ENCODE peak calls at places on chromosomes 3 and 15, in nine cellular contexts. One of them, this sample, is unnamed. For H3K4me1, the result is how much of the 10 kb centered on the place peaks cover.

GRCh38 chr3:39142067-39142466 is 11.3 kb downstream of the CSRNP1 start:
- DNase-seq in astrocyte: no peak
- DNase-seq in fibroblast of lung: no peak
- DNase-seq in GM23338: no peak
- DNase-seq in uterus: no peak
- DNase-seq in stomach: peak
- DNase-seq in heart right ventricle: no peak
- DNase-seq in body of pancreas: no peak
- DNase-seq in cardiac muscle cell: no peak
- DNase-seq in this sample: no peak

GRCh38 chr15:92383528-92384326 is 10.0 kb upstream of the ST8SIA2 start:
- DNase-seq in astrocyte: no peak
- DNase-seq in stomach: no peak
- DNase-seq in body of pancreas: peak
- DNase-seq in fibroblast of lung: no peak
- DNase-seq in uterus: no peak
- DNase-seq in GM23338: peak
- DNase-seq in cardiac muscle cell: peak
- DNase-seq in heart right ventricle: no peak
- DNase-seq in this sample: no peak

GRCh38 chr3:15403965-15404364 is 23.4 kb downstream of the METTL6 start:
- DNase-seq in uterus: no peak
- DNase-seq in GM23338: no peak
- DNase-seq in stomach: no peak
- DNase-seq in astrocyte: no peak
- DNase-seq in cardiac muscle cell: no peak
- DNase-seq in heart right ventricle: no peak
- DNase-seq in body of pancreas: no peak
- DNase-seq in fibroblast of lung: no peak
- DNase-seq in this sample: no peak

GRCh38 chr3:97815149-97815917 is 6.5 kb upstream of the CRYBG3 start:
- DNase-seq in heart right ventricle: no peak
- DNase-seq in fibroblast of lung: no peak
- DNase-seq in astrocyte: no peak
- DNase-seq in body of pancreas: no peak
- DNase-seq in uterus: no peak
- DNase-seq in cardiac muscle cell: no peak
- DNase-seq in GM23338: no peak
- DNase-seq in stomach: no peak
- DNase-seq in this sample: no peak

GRCh38 chr3:79419222-79419621 is 348.6 kb downstream of the ROBO1 start:
- DNase-seq in heart right ventricle: no peak
- DNase-seq in stomach: no peak
- DNase-seq in astrocyte: peak
- DNase-seq in uterus: no peak
- DNase-seq in fibroblast of lung: peak
- DNase-seq in cardiac muscle cell: peak
- DNase-seq in GM23338: no peak
- DNase-seq in body of pancreas: no peak
- DNase-seq in this sample: no peak

GRCh38 chr3:88058322-88058592 is 548 bp downstream of the CGGBP1 start:
- DNase-seq in astrocyte: no peak
- DNase-seq in uterus: no peak
- DNase-seq in stomach: no peak
- DNase-seq in body of pancreas: no peak
- DNase-seq in fibroblast of lung: no peak
- DNase-seq in cardiac muscle cell: no peak
- DNase-seq in GM23338: no peak
- DNase-seq in heart right ventricle: no peak
- DNase-seq in this sample: no peak

GRCh38 chr15:24878153-24878552 is 76.6 kb upstream of the SNRPN start:
- DNase-seq in astrocyte: peak
- DNase-seq in stomach: no peak
- DNase-seq in heart right ventricle: peak
- DNase-seq in uterus: no peak
- DNase-seq in body of pancreas: peak
- DNase-seq in cardiac muscle cell: peak
- DNase-seq in fibroblast of lung: peak
- DNase-seq in GM23338: peak
- DNase-seq in this sample: peak

GRCh38 chr15:67101981-67102929 is 36.9 kb downstream of the SMAD3 start:
- DNase-seq in astrocyte: peak
- DNase-seq in uterus: no peak
- DNase-seq in fibroblast of lung: peak
- DNase-seq in GM23338: no peak
- DNase-seq in stomach: no peak
- DNase-seq in body of pancreas: no peak
- DNase-seq in cardiac muscle cell: peak
- DNase-seq in heart right ventricle: no peak
- DNase-seq in this sample: no peak

GRCh38 chr15:75061272-75061671 is 37.9 kb downstream of the PPCDC start:
- DNase-seq in body of pancreas: no peak
- DNase-seq in astrocyte: peak
- DNase-seq in fibroblast of lung: peak
- DNase-seq in GM23338: no peak
- DNase-seq in cardiac muscle cell: no peak
- DNase-seq in heart right ventricle: peak
- DNase-seq in uterus: no peak
- DNase-seq in stomach: no peak
- DNase-seq in this sample: no peak

GRCh38 chr15:84398763-84399701 is 163.5 kb downstream of the GOLGA6L4 start:
- DNase-seq in astrocyte: no peak
- DNase-seq in stomach: no peak
- DNase-seq in uterus: no peak
- DNase-seq in GM23338: peak
- DNase-seq in body of pancreas: no peak
- DNase-seq in heart right ventricle: peak
- DNase-seq in cardiac muscle cell: no peak
- DNase-seq in fibroblast of lung: no peak
- DNase-seq in this sample: peak

GRCh38 chr3:188510366-188510765 is 356.4 kb downstream of the LPP start:
- DNase-seq in GM23338: no peak
- DNase-seq in astrocyte: peak
- DNase-seq in cardiac muscle cell: peak
- DNase-seq in fibroblast of lung: peak
- DNase-seq in body of pancreas: no peak
- DNase-seq in heart right ventricle: no peak
- DNase-seq in uterus: no peak
- DNase-seq in stomach: no peak
- DNase-seq in this sample: no peak

GRCh38 chr3:188446791-188447190 is 292.8 kb downstream of the LPP start:
- DNase-seq in heart right ventricle: no peak
- DNase-seq in fibroblast of lung: no peak
- DNase-seq in uterus: no peak
- DNase-seq in GM23338: no peak
- DNase-seq in cardiac muscle cell: no peak
- DNase-seq in body of pancreas: no peak
- DNase-seq in stomach: no peak
- DNase-seq in astrocyte: no peak
- DNase-seq in this sample: no peak

GRCh38 chr3:98532709-98533571 is 1.2 kb downstream of the GPR15 start:
- DNase-seq in body of pancreas: no peak
- DNase-seq in heart right ventricle: no peak
- DNase-seq in astrocyte: no peak
- DNase-seq in GM23338: no peak
- DNase-seq in stomach: no peak
- DNase-seq in cardiac muscle cell: no peak
- DNase-seq in uterus: no peak
- DNase-seq in fibroblast of lung: no peak
- DNase-seq in this sample: no peak

GRCh38 chr3:197305854-197306253 is 7.4 kb upstream of the DLG1 start:
- DNase-seq in cardiac muscle cell: peak
- DNase-seq in body of pancreas: no peak
- DNase-seq in astrocyte: peak
- DNase-seq in uterus: no peak
- DNase-seq in heart right ventricle: no peak
- DNase-seq in GM23338: no peak
- DNase-seq in fibroblast of lung: peak
- DNase-seq in stomach: no peak
- DNase-seq in this sample: no peak

GRCh38 chr3:123444023-123444422 is 4.9 kb downstream of the ADCY5 start:
- DNase-seq in astrocyte: no peak
- DNase-seq in fibroblast of lung: no peak
- DNase-seq in stomach: no peak
- DNase-seq in GM23338: no peak
- DNase-seq in cardiac muscle cell: peak
- DNase-seq in body of pancreas: no peak
- DNase-seq in uterus: no peak
- DNase-seq in heart right ventricle: peak
- DNase-seq in this sample: peak

DNA sequence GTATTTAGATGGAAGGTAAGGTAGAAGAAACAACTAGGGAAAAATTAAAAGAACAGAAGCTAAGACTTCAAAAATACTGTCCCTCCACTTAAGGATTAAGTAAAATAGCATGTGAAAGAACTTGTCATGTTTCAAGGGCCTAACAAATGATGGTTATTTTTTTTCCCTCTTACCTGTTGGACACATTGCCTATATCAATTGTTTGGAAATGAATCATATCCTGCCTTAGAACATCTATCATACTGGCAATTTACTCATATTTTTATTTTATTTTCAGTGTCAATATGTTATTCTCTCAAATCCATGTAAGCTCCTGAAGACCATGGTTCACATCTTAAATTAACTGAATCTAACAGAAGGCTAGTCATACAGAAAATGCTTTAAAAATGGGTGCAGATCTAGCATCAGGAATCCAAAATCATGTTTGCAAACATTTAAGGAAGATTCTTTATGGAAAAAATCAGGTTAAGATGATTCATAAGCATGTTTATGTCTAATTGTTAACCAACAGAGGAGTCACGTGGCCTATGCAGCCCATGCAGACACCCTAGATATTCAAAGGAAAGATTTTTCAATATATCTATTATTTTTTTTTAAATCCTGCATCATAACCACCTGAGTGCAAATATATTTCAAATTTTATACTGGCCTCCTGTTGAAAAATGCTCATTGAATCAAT is 135.8 kb upstream of the TRIM42 start:
- DNase-seq in uterus: no peak
- DNase-seq in stomach: no peak
- DNase-seq in heart right ventricle: no peak
- DNase-seq in cardiac muscle cell: no peak
- DNase-seq in fibroblast of lung: no peak
- DNase-seq in GM23338: no peak
- DNase-seq in astrocyte: no peak
- DNase-seq in body of pancreas: no peak
- DNase-seq in this sample: no peak
- H3K4me1 ChIP-seq in uterus: under half
- H3K4me1 ChIP-seq in stomach: under half
- H3K4me1 ChIP-seq in heart right ventricle: under half
- H3K4me1 ChIP-seq in cardiac muscle cell: under half
- H3K4me1 ChIP-seq in fibroblast of lung: under half
- H3K4me1 ChIP-seq in GM23338: under half
- H3K4me1 ChIP-seq in astrocyte: under half
- H3K4me1 ChIP-seq in body of pancreas: under half
- H3K4me1 ChIP-seq in this sample: under half

DNA sequence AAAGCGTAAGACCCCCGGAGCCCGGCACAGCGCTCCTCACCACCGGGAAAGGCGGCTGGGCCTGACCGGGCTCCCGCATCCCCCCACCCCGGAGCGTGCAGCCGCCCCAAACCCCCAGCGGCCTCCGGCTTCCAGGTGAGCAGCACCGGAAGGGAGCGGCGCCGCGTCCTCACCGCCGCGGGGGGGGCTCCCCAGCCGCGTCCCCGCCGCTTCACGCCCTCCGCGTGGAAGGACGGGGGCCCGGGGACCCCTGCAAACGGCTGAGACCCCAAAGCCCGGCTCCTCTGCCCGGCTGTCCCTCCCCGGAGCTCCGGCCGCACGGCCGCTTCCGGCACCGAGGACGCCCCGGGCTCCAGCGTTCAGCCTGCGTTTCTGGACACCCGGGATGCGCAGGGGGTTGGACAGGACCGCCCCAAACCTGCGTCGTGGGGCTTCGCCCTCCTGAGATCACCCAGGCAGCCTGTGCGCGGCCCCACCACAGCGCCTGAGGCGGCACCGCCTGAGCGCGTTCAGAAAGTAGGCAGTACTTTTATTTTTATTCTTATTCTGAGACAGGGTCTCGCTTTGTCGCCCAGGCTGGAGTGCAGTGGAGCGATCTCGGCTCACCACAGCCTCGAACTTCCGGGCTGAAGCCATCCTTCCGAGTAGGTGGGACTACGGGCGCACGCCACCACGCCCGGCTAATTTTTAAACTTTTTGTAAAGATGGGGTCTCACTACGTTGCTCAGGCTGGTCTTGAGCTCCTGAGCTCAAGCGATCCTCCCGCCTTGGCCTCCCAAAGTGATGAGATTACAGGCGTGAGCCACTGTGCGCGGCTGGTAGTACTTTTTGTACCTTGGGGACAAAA is 51.6 kb upstream of the BLM start:
- DNase-seq in fibroblast of lung: peak
- DNase-seq in astrocyte: peak
- DNase-seq in stomach: peak
- DNase-seq in GM23338: peak
- DNase-seq in heart right ventricle: peak
- DNase-seq in uterus: peak
- DNase-seq in cardiac muscle cell: peak
- DNase-seq in body of pancreas: peak
- DNase-seq in this sample: peak
- H3K4me3 ChIP-seq in fibroblast of lung: peak
- H3K4me3 ChIP-seq in astrocyte: peak
- H3K4me3 ChIP-seq in stomach: peak
- H3K4me3 ChIP-seq in GM23338: peak
- H3K4me3 ChIP-seq in heart right ventricle: peak
- H3K4me3 ChIP-seq in uterus: peak
- H3K4me3 ChIP-seq in cardiac muscle cell: peak
- H3K4me3 ChIP-seq in body of pancreas: peak
- H3K4me3 ChIP-seq in this sample: peak

DNA sequence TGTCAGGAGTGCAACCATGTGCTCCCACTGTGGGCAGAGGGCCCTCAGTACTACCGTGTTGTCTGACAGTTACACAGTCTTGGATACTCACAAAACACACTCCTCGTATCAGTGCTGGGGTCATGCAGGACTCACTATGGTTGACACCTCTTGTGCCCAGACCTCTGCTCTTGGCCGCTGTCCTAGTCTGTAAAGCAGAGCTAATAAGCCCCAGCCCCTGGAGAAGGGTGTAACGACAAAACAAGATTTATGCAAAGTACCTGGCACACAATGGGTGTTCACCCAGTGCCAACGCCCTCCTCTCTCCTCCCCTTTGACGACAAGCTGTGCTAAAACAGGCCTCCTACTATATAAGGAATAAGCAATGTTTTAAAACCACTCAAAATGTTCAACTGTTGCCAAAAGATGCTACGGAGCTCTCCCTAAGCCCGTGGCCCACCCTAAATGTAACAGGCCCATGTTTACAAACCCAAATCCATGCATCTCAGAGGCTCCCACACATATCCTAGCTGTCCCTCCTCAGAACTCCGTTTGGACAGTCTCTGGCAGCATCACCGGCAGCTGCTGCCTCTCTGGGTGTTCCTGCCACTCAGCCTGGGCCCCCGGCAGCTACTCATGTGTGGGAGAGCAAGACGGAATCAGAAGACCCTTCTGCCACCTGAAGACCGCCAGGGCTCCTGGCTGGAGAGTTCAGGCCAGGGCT is 65.8 kb downstream of the MRPL46 start:
- DNase-seq in cardiac muscle cell: no peak
- DNase-seq in body of pancreas: no peak
- DNase-seq in GM23338: no peak
- DNase-seq in astrocyte: no peak
- DNase-seq in stomach: no peak
- DNase-seq in heart right ventricle: no peak
- DNase-seq in fibroblast of lung: no peak
- DNase-seq in uterus: peak
- DNase-seq in this sample: no peak
- H3K27ac ChIP-seq in cardiac muscle cell: peak
- H3K27ac ChIP-seq in body of pancreas: no peak
- H3K27ac ChIP-seq in GM23338: no peak
- H3K27ac ChIP-seq in astrocyte: no peak
- H3K27ac ChIP-seq in stomach: no peak
- H3K27ac ChIP-seq in heart right ventricle: peak
- H3K27ac ChIP-seq in fibroblast of lung: no peak
- H3K27ac ChIP-seq in uterus: peak
- H3K27ac ChIP-seq in this sample: no peak

GRCh38 chr3:152300029-152300764 is 31.5 kb downstream of the MBNL1 start:
- DNase-seq in GM23338: no peak
- DNase-seq in stomach: no peak
- DNase-seq in fibroblast of lung: no peak
- DNase-seq in body of pancreas: no peak
- DNase-seq in astrocyte: no peak
- DNase-seq in heart right ventricle: no peak
- DNase-seq in uterus: no peak
- DNase-seq in cardiac muscle cell: no peak
- DNase-seq in this sample: no peak
- H3K4me1 ChIP-seq in GM23338: half or more
- H3K4me1 ChIP-seq in stomach: under half
- H3K4me1 ChIP-seq in fibroblast of lung: under half
- H3K4me1 ChIP-seq in body of pancreas: half or more
- H3K4me1 ChIP-seq in astrocyte: under half
- H3K4me1 ChIP-seq in heart right ventricle: half or more
- H3K4me1 ChIP-seq in uterus: under half
- H3K4me1 ChIP-seq in cardiac muscle cell: half or more
- H3K4me1 ChIP-seq in this sample: under half

This sample was measured in aorta.